ENCODE peak calls at places on chromosome 3, in four cellular contexts. B, F, I and V are unnamed samples.

GRCh38 chr3:123300056-123300455 is 98.3 kb downstream of the SEC22A start:
- DNase-seq in B (no peak), F (no peak), I (no peak), V (no peak)

GRCh38 chr3:12246758-12247157 is 42.1 kb upstream of the PPARG start:
- DNase-seq in B (no peak), F (no peak), I (no peak), V (no peak)

GRCh38 chr3:52108302-52109232 is 45.7 kb downstream of the POC1A start:
- DNase-seq in B (no peak), F (no peak), I (no peak), V (no peak)

GRCh38 chr3:66312039-66312438 is 91.2 kb downstream of the SLC25A26 start:
- DNase-seq in B (no peak), F (no peak), I (no peak), V (no peak)

GRCh38 chr3:53518495-53518981 is 24.1 kb downstream of the CACNA1D start:
- DNase-seq in B (no peak), F (no peak), I (no peak), V (no peak)

GRCh38 chr3:73511555-73511954 is 113.2 kb downstream of the PDZRN3 start:
- DNase-seq in B (no peak), F (no peak), I (no peak), V (no peak)

GRCh38 chr3:176916777-176917176 is 280.5 kb downstream of the TBL1XR1 start:
- DNase-seq in B (no peak), F (no peak), I (no peak), V (no peak)

GRCh38 chr3:14822134-14822533 is 3.4 kb downstream of the FGD5 start:
- DNase-seq in B (no peak), F (no peak), I (no peak), V (no peak)

GRCh38 chr3:71776543-71776942 is 8.4 kb downstream of the PROK2 start:
- DNase-seq in B (no peak), F (no peak), I (no peak), V (no peak)